ENCODE peak calls at places on chromosomes 4 and X, in eight cellular contexts. One of them, this sample, is unnamed.

GRCh38 chr4:146029147-146029546 is 90.5 kb upstream of the ZNF827 start:
- DNase-seq in progenitor cell of endocrine pancreas: no peak
- DNase-seq in NCI-H748 treated with DMSO at 0.1 percent for 48 hours: no peak
- DNase-seq in GM13976: no peak
- DNase-seq in activated CD4-positive, alpha-beta memory T cell treated with anti-CD3 and anti-CD28 coated beads, Interleukin-2, amount 10 ng/mL, durations not matched to agents 7 days and 5 days: no peak
- DNase-seq in glutamatergic neuron: no peak
- DNase-seq in ELR: peak
- DNase-seq in AML-193: no peak
- DNase-seq in this sample: peak

GRCh38 chr4:162645381-162645780 is 481.6 kb upstream of the FSTL5 start:
- DNase-seq in progenitor cell of endocrine pancreas: no peak
- DNase-seq in NCI-H748 treated with DMSO at 0.1 percent for 48 hours: no peak
- DNase-seq in activated CD4-positive, alpha-beta memory T cell treated with anti-CD3 and anti-CD28 coated beads, Interleukin-2, amount 10 ng/mL, durations not matched to agents 7 days and 5 days: no peak
- DNase-seq in GM13976: no peak
- DNase-seq in AML-193: no peak
- DNase-seq in glutamatergic neuron: no peak
- DNase-seq in ELR: no peak
- DNase-seq in this sample: no peak

GRCh38 chr4:19187709-19188108 is 1064.0 kb upstream of the SLIT2 start:
- DNase-seq in glutamatergic neuron: no peak
- DNase-seq in ELR: no peak
- DNase-seq in NCI-H748 treated with DMSO at 0.1 percent for 48 hours: no peak
- DNase-seq in AML-193: no peak
- DNase-seq in activated CD4-positive, alpha-beta memory T cell treated with anti-CD3 and anti-CD28 coated beads, Interleukin-2, amount 10 ng/mL, durations not matched to agents 7 days and 5 days: no peak
- DNase-seq in progenitor cell of endocrine pancreas: no peak
- DNase-seq in GM13976: no peak
- DNase-seq in this sample: no peak

GRCh38 chr4:15855804-15856475 is 77.8 kb downstream of the CD38 start:
- DNase-seq in NCI-H748 treated with DMSO at 0.1 percent for 48 hours: no peak
- DNase-seq in glutamatergic neuron: no peak
- DNase-seq in ELR: no peak
- DNase-seq in progenitor cell of endocrine pancreas: no peak
- DNase-seq in GM13976: no peak
- DNase-seq in activated CD4-positive, alpha-beta memory T cell treated with anti-CD3 and anti-CD28 coated beads, Interleukin-2, amount 10 ng/mL, durations not matched to agents 7 days and 5 days: no peak
- DNase-seq in AML-193: no peak
- DNase-seq in this sample: no peak

GRCh38 chr4:129344058-129344457 is 248.1 kb downstream of the C4orf33 start:
- DNase-seq in glutamatergic neuron: no peak
- DNase-seq in GM13976: peak
- DNase-seq in NCI-H748 treated with DMSO at 0.1 percent for 48 hours: peak
- DNase-seq in progenitor cell of endocrine pancreas: no peak
- DNase-seq in ELR: peak
- DNase-seq in AML-193: peak
- DNase-seq in activated CD4-positive, alpha-beta memory T cell treated with anti-CD3 and anti-CD28 coated beads, Interleukin-2, amount 10 ng/mL, durations not matched to agents 7 days and 5 days: no peak
- DNase-seq in this sample: peak

GRCh38 chrX:51860679-51861078 is 32.7 kb upstream of the MAGED1 start:
- DNase-seq in AML-193: peak
- DNase-seq in NCI-H748 treated with DMSO at 0.1 percent for 48 hours: peak
- DNase-seq in glutamatergic neuron: no peak
- DNase-seq in GM13976: peak
- DNase-seq in ELR: peak
- DNase-seq in progenitor cell of endocrine pancreas: no peak
- DNase-seq in activated CD4-positive, alpha-beta memory T cell treated with anti-CD3 and anti-CD28 coated beads, Interleukin-2, amount 10 ng/mL, durations not matched to agents 7 days and 5 days: no peak
- DNase-seq in this sample: peak

GRCh38 chr4:26220704-26221103 is 100.1 kb upstream of the RBPJ start:
- DNase-seq in activated CD4-positive, alpha-beta memory T cell treated with anti-CD3 and anti-CD28 coated beads, Interleukin-2, amount 10 ng/mL, durations not matched to agents 7 days and 5 days: no peak
- DNase-seq in ELR: peak
- DNase-seq in glutamatergic neuron: no peak
- DNase-seq in GM13976: no peak
- DNase-seq in NCI-H748 treated with DMSO at 0.1 percent for 48 hours: no peak
- DNase-seq in AML-193: no peak
- DNase-seq in progenitor cell of endocrine pancreas: no peak
- DNase-seq in this sample: peak

GRCh38 chr4:131427000-131427399 is 1722.1 kb upstream of the PCDH10 start:
- DNase-seq in GM13976: no peak
- DNase-seq in activated CD4-positive, alpha-beta memory T cell treated with anti-CD3 and anti-CD28 coated beads, Interleukin-2, amount 10 ng/mL, durations not matched to agents 7 days and 5 days: no peak
- DNase-seq in glutamatergic neuron: no peak
- DNase-seq in progenitor cell of endocrine pancreas: no peak
- DNase-seq in AML-193: no peak
- DNase-seq in ELR: peak
- DNase-seq in NCI-H748 treated with DMSO at 0.1 percent for 48 hours: no peak
- DNase-seq in this sample: peak

GRCh38 chr4:173752610-173753009 is 222.6 kb upstream of the HAND2 start:
- DNase-seq in progenitor cell of endocrine pancreas: no peak
- DNase-seq in NCI-H748 treated with DMSO at 0.1 percent for 48 hours: no peak
- DNase-seq in AML-193: peak
- DNase-seq in glutamatergic neuron: peak
- DNase-seq in activated CD4-positive, alpha-beta memory T cell treated with anti-CD3 and anti-CD28 coated beads, Interleukin-2, amount 10 ng/mL, durations not matched to agents 7 days and 5 days: peak
- DNase-seq in GM13976: no peak
- DNase-seq in ELR: peak
- DNase-seq in this sample: peak

GRCh38 chrX:21885568-21885967 is 29.8 kb downstream of the YY2 start:
- DNase-seq in glutamatergic neuron: no peak
- DNase-seq in GM13976: no peak
- DNase-seq in NCI-H748 treated with DMSO at 0.1 percent for 48 hours: no peak
- DNase-seq in activated CD4-positive, alpha-beta memory T cell treated with anti-CD3 and anti-CD28 coated beads, Interleukin-2, amount 10 ng/mL, durations not matched to agents 7 days and 5 days: no peak
- DNase-seq in progenitor cell of endocrine pancreas: no peak
- DNase-seq in AML-193: no peak
- DNase-seq in ELR: no peak
- DNase-seq in this sample: no peak

GRCh38 chr4:175806741-175807140 is 5.3 kb downstream of the GPM6A start:
- DNase-seq in NCI-H748 treated with DMSO at 0.1 percent for 48 hours: no peak
- DNase-seq in GM13976: no peak
- DNase-seq in AML-193: no peak
- DNase-seq in ELR: no peak
- DNase-seq in glutamatergic neuron: no peak
- DNase-seq in progenitor cell of endocrine pancreas: no peak
- DNase-seq in activated CD4-positive, alpha-beta memory T cell treated with anti-CD3 and anti-CD28 coated beads, Interleukin-2, amount 10 ng/mL, durations not matched to agents 7 days and 5 days: no peak
- DNase-seq in this sample: no peak

GRCh38 chr4:24736066-24736465 is 59.3 kb upstream of the SOD3 start:
- DNase-seq in glutamatergic neuron: no peak
- DNase-seq in activated CD4-positive, alpha-beta memory T cell treated with anti-CD3 and anti-CD28 coated beads, Interleukin-2, amount 10 ng/mL, durations not matched to agents 7 days and 5 days: no peak
- DNase-seq in ELR: peak
- DNase-seq in AML-193: no peak
- DNase-seq in NCI-H748 treated with DMSO at 0.1 percent for 48 hours: no peak
- DNase-seq in GM13976: no peak
- DNase-seq in progenitor cell of endocrine pancreas: no peak
- DNase-seq in this sample: no peak

GRCh38 chr4:157713342-157713741 is 459.5 kb downstream of the GASK1B start:
- DNase-seq in AML-193: no peak
- DNase-seq in GM13976: no peak
- DNase-seq in glutamatergic neuron: peak
- DNase-seq in activated CD4-positive, alpha-beta memory T cell treated with anti-CD3 and anti-CD28 coated beads, Interleukin-2, amount 10 ng/mL, durations not matched to agents 7 days and 5 days: no peak
- DNase-seq in ELR: no peak
- DNase-seq in progenitor cell of endocrine pancreas: no peak
- DNase-seq in NCI-H748 treated with DMSO at 0.1 percent for 48 hours: peak
- DNase-seq in this sample: no peak